ENCODE peak calls at places on chromosome 21, in five cellular contexts. One of them, this sample, is unnamed.

GRCh38 chr21:37281993-37282392 is 14.9 kb upstream of the VPS26C start:
- DNase-seq in hypothalamus: no peak
- DNase-seq in iPS DF 6.9: no peak
- DNase-seq in stimulated activated CD4-positive, alpha-beta T cell treated with anti-CD3 and anti-CD28 coated beads, Interleukin-1b, Interleukin-23, amount 100 ng/mL, for 4 hours: no peak
- DNase-seq in astrocyte: no peak
- DNase-seq in this sample: no peak

GRCh38 chr21:38306833-38307232 is 50.0 kb downstream of the KCNJ15 start:
- DNase-seq in astrocyte: peak
- DNase-seq in iPS DF 6.9: no peak
- DNase-seq in stimulated activated CD4-positive, alpha-beta T cell treated with anti-CD3 and anti-CD28 coated beads, Interleukin-1b, Interleukin-23, amount 100 ng/mL, for 4 hours: no peak
- DNase-seq in hypothalamus: no peak
- DNase-seq in this sample: peak

GRCh38 chr21:34004013-34004938 is 69.1 kb upstream of the MRPS6 start:
- DNase-seq in hypothalamus: no peak
- DNase-seq in iPS DF 6.9: no peak
- DNase-seq in astrocyte: no peak
- DNase-seq in stimulated activated CD4-positive, alpha-beta T cell treated with anti-CD3 and anti-CD28 coated beads, Interleukin-1b, Interleukin-23, amount 100 ng/mL, for 4 hours: no peak
- DNase-seq in this sample: no peak

GRCh38 chr21:31644648-31645047 is 14.8 kb upstream of the SOD1 start:
- DNase-seq in stimulated activated CD4-positive, alpha-beta T cell treated with anti-CD3 and anti-CD28 coated beads, Interleukin-1b, Interleukin-23, amount 100 ng/mL, for 4 hours: no peak
- DNase-seq in iPS DF 6.9: no peak
- DNase-seq in astrocyte: no peak
- DNase-seq in hypothalamus: no peak
- DNase-seq in this sample: no peak

GRCh38 chr21:14074177-14074576 is 136.6 kb downstream of the LIPI start:
- DNase-seq in stimulated activated CD4-positive, alpha-beta T cell treated with anti-CD3 and anti-CD28 coated beads, Interleukin-1b, Interleukin-23, amount 100 ng/mL, for 4 hours: no peak
- DNase-seq in iPS DF 6.9: no peak
- DNase-seq in hypothalamus: no peak
- DNase-seq in astrocyte: no peak
- DNase-seq in this sample: no peak

GRCh38 chr21:42614391-42614790 is 39.0 kb upstream of the PDE9A start:
- DNase-seq in astrocyte: no peak
- DNase-seq in hypothalamus: no peak
- DNase-seq in iPS DF 6.9: no peak
- DNase-seq in stimulated activated CD4-positive, alpha-beta T cell treated with anti-CD3 and anti-CD28 coated beads, Interleukin-1b, Interleukin-23, amount 100 ng/mL, for 4 hours: peak
- DNase-seq in this sample: no peak

GRCh38 chr21:36818051-36818450 is 119.1 kb downstream of the SIM2 start:
- DNase-seq in hypothalamus: no peak
- DNase-seq in stimulated activated CD4-positive, alpha-beta T cell treated with anti-CD3 and anti-CD28 coated beads, Interleukin-1b, Interleukin-23, amount 100 ng/mL, for 4 hours: no peak
- DNase-seq in iPS DF 6.9: no peak
- DNase-seq in astrocyte: no peak
- DNase-seq in this sample: no peak

GRCh38 chr21:9839011-9839661 is 682.2 kb upstream of the TPTE start:
- DNase-seq in hypothalamus: no peak
- DNase-seq in stimulated activated CD4-positive, alpha-beta T cell treated with anti-CD3 and anti-CD28 coated beads, Interleukin-1b, Interleukin-23, amount 100 ng/mL, for 4 hours: no peak
- DNase-seq in astrocyte: no peak
- DNase-seq in iPS DF 6.9: no peak
- DNase-seq in this sample: no peak

GRCh38 chr21:25528511-25528910 is 78.8 kb downstream of the MRPL39 start:
- DNase-seq in iPS DF 6.9: no peak
- DNase-seq in stimulated activated CD4-positive, alpha-beta T cell treated with anti-CD3 and anti-CD28 coated beads, Interleukin-1b, Interleukin-23, amount 100 ng/mL, for 4 hours: no peak
- DNase-seq in hypothalamus: no peak
- DNase-seq in astrocyte: no peak
- DNase-seq in this sample: no peak

GRCh38 chr21:29610960-29611359 is 312.2 kb downstream of the BACH1 start:
- DNase-seq in astrocyte: no peak
- DNase-seq in stimulated activated CD4-positive, alpha-beta T cell treated with anti-CD3 and anti-CD28 coated beads, Interleukin-1b, Interleukin-23, amount 100 ng/mL, for 4 hours: no peak
- DNase-seq in iPS DF 6.9: no peak
- DNase-seq in hypothalamus: no peak
- DNase-seq in this sample: no peak